ENCODE peak calls at places on chromosomes 6 and 20, in six cellular contexts. D is HCT116, O is GM23338, T is PC-9, B is hepatocyte, F is GM23248. W is an unnamed sample. For H3K9me2 and H3K4me1, the result is how much of the 10 kb centered on the place peaks cover.

GRCh38 chr6:159303784-159304183 is 134.6 kb downstream of the FNDC1 start:
- DNase-seq in F (no peak), B (no peak), D (no peak), O (no peak), T (no peak), W (no peak)

GRCh38 chr6:109791301-109791700 is 100.2 kb downstream of the FIG4 start:
- DNase-seq in F (no peak), D (no peak), O (peak), T (no peak), B (no peak), W (no peak)

GRCh38 chr20:41086402-41087324 is 50.7 kb upstream of the PLCG1 start:
- DNase-seq in T (no peak), B (peak), D (no peak), O (no peak), F (no peak), W (no peak)

GRCh38 chr6:91132461-91132860 is 545.6 kb upstream of the MAP3K7 start:
- DNase-seq in F (no peak), B (peak), O (no peak), T (no peak), D (no peak), W (no peak)

GRCh38 chr6:98532004-98532403 is 302.4 kb upstream of the POU3F2 start:
- DNase-seq in F (no peak), O (peak), T (no peak), D (no peak), B (no peak), W (no peak)

GRCh38 chr6:56840467-56841371 is 114.2 kb upstream of the BEND6 start:
- DNase-seq in O (no peak), F (peak), B (peak), T (no peak), D (no peak), W (peak)

GRCh38 chr6:23692184-23692583 is 433.8 kb upstream of the NRSN1 start:
- DNase-seq in O (no peak), T (no peak), B (no peak), D (no peak), F (no peak), W (no peak)

GRCh38 chr6:106700581-106700980 is 71.2 kb downstream of the QRSL1 start:
- DNase-seq in F (no peak), D (no peak), O (no peak), T (no peak), B (no peak), W (no peak)

GRCh38 chr6:152669894-152670293 is 27.8 kb upstream of the MYCT1 start:
- DNase-seq in B (no peak), O (peak), D (peak), T (no peak), F (peak), W (peak)

GRCh38 chr20:14189794-14190402 is 147.5 kb downstream of the FLRT3 start:
- DNase-seq in F (peak), O (peak), D (peak), B (peak), T (peak), W (no peak)

GRCh38 chr6:85537055-85537494 is 56.6 kb downstream of the SNX14 start:
- DNase-seq in T (no peak), B (peak), D (no peak), O (no peak), F (peak), W (peak)

GRCh38 chr20:45311589-45312211 is 3.6 kb upstream of the MATN4 start:
- DNase-seq in D (peak), O (peak), T (peak), F (peak), B (peak), W (peak)

GRCh38 chr20:63903796-63904570 is 9.1 kb downstream of the DNAJC5 start:
- DNase-seq in T (no peak), F (no peak), D (no peak), B (no peak), O (no peak), W (no peak)

GRCh38 chr20:4973330-4974097 is 27.8 kb downstream of the SLC23A2 start:
- DNase-seq in T (no peak), D (no peak), B (peak), O (no peak), F (peak), W (no peak)

GRCh38 chr20:51481311-51481997 is 61.1 kb downstream of the NFATC2 start:
- DNase-seq in F (no peak), T (no peak), O (no peak), D (no peak), B (no peak), W (no peak)

GRCh38 chr6:127366281-127367022 is 23.0 kb upstream of the ECHDC1 start:
- DNase-seq in B (no peak), O (peak), D (peak), F (peak), T (peak), W (no peak)

GRCh38 chr6:16355238-16355637 is 116.9 kb downstream of the GMPR start:
- DNase-seq in O (no peak), T (no peak), F (no peak), B (no peak), D (no peak), W (no peak)

GRCh38 chr6:152459245-152459644 is 177.9 kb downstream of the SYNE1 start:
- DNase-seq in T (no peak), F (no peak), B (no peak), D (no peak), O (no peak), W (no peak)

GRCh38 chr6:94323853-94324252 is 904.5 kb upstream of the EPHA7 start:
- DNase-seq in F (no peak), D (no peak), O (peak), B (peak), T (peak), W (peak)

GRCh38 chr20:46991850-46992639 is 97.4 kb downstream of the EYA2 start:
- DNase-seq in T (no peak), O (peak), F (no peak), B (no peak), D (no peak), W (no peak)

GRCh38 chr6:3578981-3579380 is 122.1 kb upstream of the SLC22A23 start:
- DNase-seq in T (no peak), B (no peak), O (no peak), D (no peak), F (no peak), W (no peak)

GRCh38 chr6:124466949-124467348 is 495.3 kb upstream of the RNF217 start:
- DNase-seq in F (no peak), T (no peak), D (no peak), O (no peak), B (no peak), W (no peak)

GRCh38 chr6:137808191-137808590 is 58.9 kb upstream of the TNFAIP3 start:
- DNase-seq in F (peak), O (no peak), D (no peak), T (no peak), B (no peak), W (no peak)

DNA sequence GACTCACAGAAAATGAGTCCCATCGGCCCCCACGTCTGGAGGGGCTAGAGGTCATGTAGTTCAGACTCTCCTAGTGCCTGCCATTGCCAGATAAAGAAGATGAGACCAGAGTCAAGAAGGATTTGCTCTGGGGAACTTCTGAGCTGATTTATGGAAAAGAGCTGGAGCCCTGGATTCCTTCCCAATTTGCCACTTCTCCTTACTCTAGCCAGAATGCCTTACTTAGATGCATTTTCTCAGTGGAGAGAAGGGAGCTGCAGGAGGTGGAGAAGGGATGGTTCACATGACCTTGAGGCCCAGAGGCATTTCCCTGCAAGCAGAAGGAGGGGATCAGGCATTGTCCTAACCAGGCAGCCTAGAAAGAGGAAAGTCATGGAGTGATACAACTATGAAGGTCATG is 122.2 kb downstream of the UNC5CL start:
- DNase-seq in T (no peak), F (no peak), O (no peak), B (no peak), D (no peak), W (no peak)
- H3K9me2 ChIP-seq in T (under half), F (under half), O (under half), B (under half), D (under half), W (under half)

GRCh38 chr20:2508631-2509467 is at the start of gene ZNF343:
- DNase-seq in T (peak), F (peak), B (peak), D (peak), O (peak), W (peak)

GRCh38 chr20:2507464-2507863 is 1.3 kb downstream of the ZNF343 start:
- DNase-seq in T (no peak), O (no peak), D (no peak), B (no peak), F (peak), W (peak)

GRCh38 chr20:2509468-2509781 is 710 bp upstream of the ZNF343 start:
- DNase-seq in O (peak), D (no peak), F (peak), B (no peak), T (no peak), W (no peak)

GRCh38 chr20:2509794-2510193 is 1.1 kb upstream of the ZNF343 start:
- DNase-seq in O (peak), D (no peak), T (no peak), F (no peak), B (peak), W (no peak)

GRCh38 chr20:2507875-2508630 is 662 bp downstream of the ZNF343 start:
- DNase-seq in D (no peak), T (peak), F (peak), B (peak), O (no peak), W (peak)
- H3K4me3 ChIP-seq in D (peak), T (peak), F (peak), B (peak), O (peak), W (peak)

DNA sequence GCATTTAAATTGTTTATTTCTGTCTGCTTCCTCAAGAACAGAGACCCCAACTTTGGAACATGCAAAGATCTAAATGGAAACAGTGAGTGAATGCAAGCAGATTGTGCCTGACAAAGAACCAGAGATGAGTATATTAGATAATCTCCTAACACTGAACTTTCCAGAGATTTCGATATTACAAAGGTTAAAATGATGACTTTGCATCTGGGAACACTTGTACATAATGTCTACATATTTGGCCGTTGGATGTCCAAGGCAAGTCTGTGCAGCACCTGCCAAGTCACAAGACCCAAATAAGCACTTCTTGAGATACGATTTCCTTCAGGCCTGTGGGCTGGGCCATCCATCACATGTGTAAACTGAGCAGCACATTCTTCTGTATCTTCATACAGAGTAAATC is 32.5 kb upstream of the SMLR1 start:
- DNase-seq in D (no peak), B (no peak), O (no peak), T (no peak), F (no peak), W (no peak)
- H3K4me1 ChIP-seq in D (under half), B (under half), O (under half), T (under half), F (under half), W (under half)

GRCh38 chr6:10746915-10747250 is 722 bp upstream of the TMEM14B start:
- DNase-seq in O (no peak), T (no peak), B (no peak), D (no peak), F (no peak), W (no peak)
- H3K9me2 ChIP-seq in O (under half), T (under half), B (under half), D (under half), F (under half), W (under half)

DNA sequence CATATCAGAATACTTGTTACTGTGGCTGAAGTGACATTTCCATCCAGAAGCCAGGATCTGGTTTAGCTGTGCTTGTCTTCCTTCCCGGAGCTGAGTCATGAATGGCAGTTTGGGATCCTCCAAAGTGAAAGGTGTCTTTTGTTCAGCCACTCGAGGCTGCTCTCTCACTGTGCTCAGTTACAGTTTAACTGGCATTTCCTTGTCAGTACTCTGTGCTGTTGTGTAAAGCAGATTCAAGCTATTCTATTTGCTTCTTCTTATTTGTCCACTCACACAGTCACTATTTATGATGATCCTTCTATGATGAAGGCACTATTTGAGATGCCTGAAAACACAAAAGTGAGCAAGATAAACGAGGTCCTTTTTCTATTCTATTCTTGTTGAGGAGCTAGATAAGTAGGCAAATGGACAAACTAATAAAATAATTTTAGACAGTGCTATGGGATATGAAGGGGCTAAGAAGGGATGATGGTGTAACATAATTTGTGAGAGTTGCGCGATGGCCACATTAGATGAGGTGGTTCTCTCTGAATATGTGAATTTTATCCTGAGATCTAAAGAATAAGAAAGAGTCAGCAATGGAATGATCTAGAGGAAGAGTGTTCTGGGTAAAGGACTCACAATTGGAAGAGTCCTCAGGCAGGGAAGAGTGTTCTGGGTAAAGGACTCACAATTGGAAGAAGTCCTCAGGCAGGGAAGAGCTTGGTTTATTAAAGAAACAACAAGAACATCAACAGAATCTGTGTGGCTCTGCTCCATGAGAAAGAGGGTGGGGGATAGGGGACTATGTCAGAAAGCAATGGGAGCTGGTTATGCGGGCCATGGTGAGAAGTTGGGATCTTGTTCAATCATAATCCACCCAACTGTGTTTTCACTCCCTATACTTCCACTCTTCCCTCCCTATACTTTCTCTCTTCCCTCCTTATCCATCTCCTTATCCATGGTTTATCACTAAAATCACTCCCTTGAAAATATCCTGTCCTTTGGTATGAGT is 40.1 kb downstream of the CYP24A1 start:
- DNase-seq in B (peak), T (peak), D (peak), F (peak), O (no peak), W (no peak)
- H3K4me3 ChIP-seq in B (no peak), T (peak), D (no peak), F (peak), O (no peak), W (no peak)

GRCh38 chr20:35771367-35771688 is 487 bp upstream of the PHF20 start:
- DNase-seq in B (no peak), F (no peak), T (no peak), O (peak), D (no peak), W (no peak)

GRCh38 chr20:35772563-35773058 is 796 bp downstream of the PHF20 start:
- DNase-seq in T (no peak), O (peak), F (peak), D (no peak), B (no peak), W (no peak)

GRCh38 chr20:35768731-35769664 is 2.8 kb upstream of the PHF20 start:
- DNase-seq in T (peak), D (peak), O (peak), F (peak), B (peak), W (no peak)

GRCh38 chr20:35773154-35773751 is 1.4 kb downstream of the PHF20 start:
- DNase-seq in O (peak), B (peak), T (peak), D (no peak), F (peak), W (peak)

GRCh38 chr20:35771689-35772562 is at the start of gene PHF20:
- DNase-seq in T (peak), O (peak), F (peak), D (peak), B (peak), W (peak)
- H3K4me1 ChIP-seq in T (under half), O (under half), F (under half), D (under half), B (under half), W (under half)

GRCh38 chr6:38789256-38789655 is 74.1 kb downstream of the DNAH8 start:
- DNase-seq in T (no peak), O (no peak), B (no peak), D (no peak), F (no peak), W (no peak)
- H3K9me2 ChIP-seq in T (under half), O (under half), B (under half), D (under half), F (under half), W (under half)

W was measured in Karpas-422.